ENCODE peak calls at places on chromosomes 1 and 21, in seven cellular contexts. O is hypothalamus, F is lung microvascular endothelial cell, D is cardiac fibroblast, Y is NCI-H524, M is neural crest cell, K is activated gamma-delta T cell treated with Interleukin-2 at 50 U/mL for 16 hours. T is an unnamed sample.

GRCh38 chr1:230048322-230048721 is 18.7 kb upstream of the GALNT2 start:
- DNase-seq in Y (no peak), F (no peak), K (no peak), M (no peak), O (no peak), D (no peak), T (no peak)

GRCh38 chr21:41834252-41834925 is 44.8 kb downstream of the PRDM15 start:
- DNase-seq in K (no peak), F (no peak), Y (no peak), D (no peak), O (no peak), M (no peak), T (no peak)

GRCh38 chr21:32690085-32690484 is 37.7 kb downstream of the SYNJ1 start:
- DNase-seq in O (no peak), M (no peak), Y (no peak), K (no peak), F (no peak), D (no peak), T (no peak)

GRCh38 chr1:67390041-67390887 is 39.9 kb downstream of the SERBP1 start:
- DNase-seq in Y (no peak), F (no peak), K (no peak), M (no peak), O (no peak), D (peak), T (peak)

GRCh38 chr1:159177273-159177907 is 6.0 kb downstream of the CADM3 start:
- DNase-seq in O (no peak), Y (no peak), M (peak), F (peak), D (peak), K (no peak), T (peak)

GRCh38 chr1:170145691-170146676 is at the start of gene NTMT2:
- DNase-seq in Y (no peak), K (no peak), O (no peak), M (peak), F (no peak), D (no peak), T (no peak)

GRCh38 chr1:24203404-24203803 is 16.3 kb upstream of the IFNLR1 start:
- DNase-seq in K (peak), Y (no peak), F (no peak), M (no peak), O (no peak), D (peak), T (no peak)

GRCh38 chr21:31254131-31254530 is 89.9 kb downstream of the TIAM1 start:
- DNase-seq in Y (no peak), K (no peak), D (no peak), M (no peak), O (no peak), F (no peak), T (no peak)

GRCh38 chr1:55284856-55285255 is 69.7 kb upstream of the USP24 start:
- DNase-seq in F (peak), D (peak), Y (peak), K (no peak), M (no peak), O (peak), T (peak)

GRCh38 chr21:33299181-33299752 is 25.5 kb upstream of the IFNAR1 start:
- DNase-seq in M (no peak), O (no peak), Y (no peak), D (no peak), K (no peak), F (no peak), T (no peak)

GRCh38 chr21:45892156-45892919 is 89.2 kb upstream of the COL6A1 start:
- DNase-seq in M (no peak), F (no peak), O (no peak), K (peak), D (no peak), Y (no peak), T (no peak)

GRCh38 chr21:46127239-46128105 is 27.9 kb downstream of the FTCD start:
- DNase-seq in Y (no peak), O (no peak), F (no peak), M (no peak), K (no peak), D (no peak), T (no peak)

GRCh38 chr1:76164165-76164564 is 89.6 kb downstream of the ST6GALNAC3 start:
- DNase-seq in D (no peak), F (no peak), K (no peak), Y (no peak), M (no peak), O (no peak), T (no peak)

GRCh38 chr1:202143768-202144509 is 598 bp downstream of the ARL8A start:
- DNase-seq in F (peak), M (peak), D (peak), K (no peak), Y (no peak), O (peak), T (no peak)

GRCh38 chr1:160096491-160097116 is 1.8 kb downstream of the IGSF8 start:
- DNase-seq in D (no peak), F (no peak), Y (no peak), K (no peak), O (no peak), M (no peak), T (peak)

GRCh38 chr1:34694383-34694782 is 60.5 kb upstream of the GJB5 start:
- DNase-seq in M (no peak), D (no peak), K (no peak), Y (no peak), F (no peak), O (no peak), T (no peak)

GRCh38 chr1:185598326-185598725 is 135.9 kb upstream of the HMCN1 start:
- DNase-seq in Y (no peak), F (no peak), K (no peak), M (no peak), D (no peak), O (no peak), T (no peak)

GRCh38 chr1:214326406-214326805 is 45.4 kb downstream of the SMYD2 start:
- DNase-seq in O (no peak), D (no peak), F (no peak), M (no peak), Y (no peak), K (no peak), T (no peak)

GRCh38 chr1:203898458-203899244 is 37.3 kb downstream of the SNRPE start:
- DNase-seq in F (peak), K (no peak), Y (no peak), M (no peak), O (no peak), D (no peak), T (no peak)

GRCh38 chr21:15742052-15742451 is 12.3 kb downstream of the USP25 start:
- DNase-seq in O (no peak), F (peak), K (no peak), Y (no peak), M (no peak), D (no peak), T (no peak)

GRCh38 chr1:40625076-40625475 is 40.4 kb downstream of the RIMS3 start:
- DNase-seq in M (no peak), K (no peak), Y (no peak), O (no peak), D (peak), F (peak), T (no peak)

GRCh38 chr1:179824265-179824664 is 53.3 kb downstream of the TOR1AIP2 start:
- DNase-seq in M (no peak), K (no peak), D (no peak), Y (no peak), O (no peak), F (no peak), T (no peak)

GRCh38 chr1:154151311-154151710 is 3.6 kb downstream of the NUP210L start:
- DNase-seq in Y (no peak), F (peak), M (no peak), K (no peak), D (peak), O (no peak), T (peak)

GRCh38 chr1:31564606-31564989 is 11.7 kb upstream of the TINAGL1 start:
- DNase-seq in M (no peak), K (no peak), F (no peak), O (no peak), D (no peak), Y (no peak), T (no peak)

GRCh38 chr1:183234660-183235476 is 48.8 kb downstream of the LAMC2 start:
- DNase-seq in K (no peak), D (peak), M (peak), F (peak), O (peak), Y (peak), T (peak)

GRCh38 chr1:175470591-175470990 is 272.8 kb downstream of the TNR start:
- DNase-seq in M (no peak), D (no peak), F (no peak), Y (no peak), K (no peak), O (no peak), T (no peak)

GRCh38 chr1:113677250-113678158 is 81.8 kb downstream of the PHTF1 start:
- DNase-seq in M (no peak), D (peak), F (peak), O (peak), K (no peak), Y (peak), T (peak)

GRCh38 chr21:38631171-38631570 is 132.9 kb upstream of the ERG start:
- DNase-seq in F (no peak), O (peak), Y (no peak), K (no peak), M (no peak), D (no peak), T (no peak)

GRCh38 chr1:185342017-185342416 is 25.0 kb upstream of the IVNS1ABP start:
- DNase-seq in Y (no peak), K (no peak), O (no peak), M (no peak), D (no peak), F (no peak), T (no peak)

GRCh38 chr1:174999926-175000696 is at the start of gene CACYBP:
- DNase-seq in O (no peak), F (no peak), M (no peak), D (peak), Y (no peak), K (peak), T (no peak)

GRCh38 chr1:226737819-226738420 is 1.2 kb downstream of the ITPKB start:
- DNase-seq in K (peak), Y (peak), D (peak), F (peak), O (peak), M (peak), T (peak)

GRCh38 chr21:35316933-35317332 is 267.8 kb upstream of the RUNX1 start:
- DNase-seq in K (no peak), O (no peak), D (peak), M (no peak), F (no peak), Y (no peak), T (no peak)

GRCh38 chr1:46747683-46748288 is 28.9 kb upstream of the EFCAB14 start:
- DNase-seq in O (peak), F (peak), D (peak), Y (peak), M (peak), K (no peak), T (peak)

GRCh38 chr1:30287976-30288375 is 435.4 kb downstream of the MATN1 start:
- DNase-seq in D (no peak), Y (no peak), M (no peak), O (no peak), F (no peak), K (no peak), T (no peak)

GRCh38 chr21:38645282-38645681 is 147.0 kb upstream of the ERG start:
- DNase-seq in Y (no peak), K (no peak), F (no peak), O (no peak), M (no peak), D (peak), T (peak)

GRCh38 chr1:26996024-26996423 is 2.5 kb downstream of the TRNP1 start:
- DNase-seq in O (no peak), F (no peak), D (peak), M (no peak), Y (no peak), K (no peak), T (peak)

GRCh38 chr1:114435088-114435715 is 75.8 kb downstream of the TRIM33 start:
- DNase-seq in Y (no peak), F (no peak), K (no peak), D (no peak), O (no peak), M (no peak), T (no peak)

T was measured in fibroblast of gingiva.